ENCODE peak calls at places on chromosomes 4 and X, in nine cellular contexts. A, N, U, W, X, K, V, F and C are unnamed samples.

GRCh38 chr4:101441446-101441845 is 94.1 kb upstream of the PPP3CA start:
- DNase-seq in W (no peak), N (no peak), X (no peak), A (no peak), K (no peak), F (no peak), U (no peak), V (no peak), C (no peak)

GRCh38 chr4:53459548-53459947 is 82.1 kb downstream of the FIP1L1 start:
- DNase-seq in A (no peak), F (no peak), K (no peak), U (peak), W (no peak), N (no peak), V (no peak), X (peak), C (no peak)

GRCh38 chrX:129626026-129626425 is 28.7 kb downstream of the APLN start:
- DNase-seq in N (no peak), K (no peak), U (no peak), F (no peak), V (no peak), X (no peak), A (no peak), W (no peak), C (no peak)

GRCh38 chr4:8353912-8354453 is 84.4 kb downstream of the HTRA3 start:
- DNase-seq in N (no peak), F (no peak), V (no peak), U (peak), X (no peak), A (no peak), W (no peak), K (peak), C (no peak)

GRCh38 chr4:1899149-1900086 is 28.2 kb downstream of the NSD2 start:
- DNase-seq in W (peak), N (peak), F (peak), A (peak), X (peak), K (peak), U (peak), V (peak), C (peak)

GRCh38 chr4:183173580-183174526 is 74.8 kb downstream of the WWC2 start:
- DNase-seq in X (no peak), A (no peak), V (no peak), K (no peak), U (peak), F (no peak), W (no peak), N (no peak), C (no peak)

GRCh38 chrX:116667346-116667745 is 204.6 kb upstream of the CT83 start:
- DNase-seq in X (no peak), N (no peak), U (no peak), K (no peak), V (no peak), W (no peak), A (peak), F (no peak), C (no peak)

GRCh38 chr4:186829740-186830449 is 106.2 kb upstream of the FAT1 start:
- DNase-seq in X (no peak), V (no peak), A (no peak), W (no peak), U (peak), N (no peak), F (no peak), K (no peak), C (no peak)

GRCh38 chr4:118989098-118990080 is 100.7 kb downstream of the SYNPO2 start:
- DNase-seq in K (no peak), U (peak), A (no peak), W (no peak), V (no peak), F (no peak), X (no peak), N (no peak), C (no peak)

GRCh38 chr4:160175064-160175643 is 1072.3 kb downstream of the RAPGEF2 start:
- DNase-seq in U (no peak), K (no peak), X (no peak), A (no peak), V (no peak), F (no peak), N (no peak), W (no peak), C (no peak)

GRCh38 chr4:1366371-1367229 is 19.6 kb downstream of the UVSSA start:
- DNase-seq in X (no peak), U (no peak), V (no peak), N (no peak), F (no peak), K (no peak), A (peak), W (no peak), C (no peak)

GRCh38 chr4:98577956-98578355 is 80.5 kb downstream of the TSPAN5 start:
- DNase-seq in A (no peak), V (no peak), N (no peak), K (no peak), X (no peak), U (peak), F (no peak), W (no peak), C (no peak)

GRCh38 chr4:112853662-112854256 is 195.7 kb upstream of the ANK2 start:
- DNase-seq in W (no peak), K (no peak), N (no peak), U (peak), V (no peak), X (no peak), F (no peak), A (no peak), C (no peak)

GRCh38 chr4:148164529-148164928 is 277.7 kb downstream of the NR3C2 start:
- DNase-seq in K (no peak), X (no peak), N (no peak), U (no peak), A (no peak), V (no peak), F (no peak), W (no peak), C (no peak)

GRCh38 chr4:71259911-71260331 is 78.9 kb upstream of the SLC4A4 start:
- DNase-seq in N (no peak), K (no peak), W (no peak), X (no peak), V (peak), A (no peak), F (no peak), U (no peak), C (no peak)

GRCh38 chr4:128338634-128339355 is 51.2 kb upstream of the PGRMC2 start:
- DNase-seq in V (peak), W (no peak), K (no peak), A (no peak), N (no peak), X (no peak), U (peak), F (no peak), C (no peak)

GRCh38 chr4:29756966-29757365 is 963.2 kb upstream of the PCDH7 start:
- DNase-seq in W (no peak), V (no peak), K (no peak), A (no peak), N (no peak), F (no peak), X (no peak), U (no peak), C (no peak)

GRCh38 chrX:39643533-39643932 is 454.2 kb downstream of the BCOR start:
- DNase-seq in U (no peak), F (peak), N (no peak), A (no peak), K (no peak), W (no peak), X (no peak), V (no peak), C (no peak)

GRCh38 chr4:176156656-176157055 is 38.7 kb downstream of the SPATA4 start:
- DNase-seq in F (no peak), W (no peak), U (peak), V (no peak), X (no peak), K (no peak), N (no peak), A (no peak), C (no peak)

GRCh38 chr4:8150152-8151090 is 8.2 kb downstream of the ABLIM2 start:
- DNase-seq in V (no peak), W (no peak), K (no peak), A (peak), U (no peak), N (no peak), X (no peak), F (no peak), C (no peak)

GRCh38 chr4:17613761-17614415 is 553 bp upstream of the MED28 start:
- DNase-seq in F (peak), V (peak), X (peak), W (peak), A (no peak), K (no peak), N (no peak), U (peak), C (no peak)

GRCh38 chr4:48268956-48269860 is at the start of gene TEC:
- DNase-seq in W (peak), U (peak), V (peak), X (peak), F (peak), K (peak), A (peak), N (peak), C (peak)

GRCh38 chr4:15610855-15611254 is 44.3 kb downstream of the FBXL5 start:
- DNase-seq in A (no peak), W (no peak), U (no peak), K (no peak), N (no peak), V (no peak), X (no peak), F (no peak), C (no peak)

GRCh38 chrX:1239681-1240142 is 27.3 kb upstream of the CRLF2 start:
- DNase-seq in U (no peak), K (peak), V (no peak), A (peak), F (peak), X (no peak), N (no peak), W (no peak), C (peak)

GRCh38 chr4:5836943-5837342 is 55.9 kb downstream of the CRMP1 start:
- DNase-seq in K (no peak), N (no peak), U (no peak), F (no peak), V (no peak), W (no peak), A (no peak), X (no peak), C (no peak)

GRCh38 chr4:184593461-184593860 is 55.8 kb downstream of the CASP3 start:
- DNase-seq in A (no peak), F (no peak), X (no peak), W (no peak), K (no peak), U (no peak), N (no peak), V (no peak), C (no peak)

GRCh38 chr4:141038428-141038827 is 94.8 kb downstream of the RNF150 start:
- DNase-seq in N (no peak), U (no peak), X (no peak), K (no peak), W (no peak), V (no peak), A (no peak), F (no peak), C (no peak)

GRCh38 chr4:169351860-169352259 is 81.1 kb upstream of the SH3RF1 start:
- DNase-seq in W (no peak), F (no peak), V (peak), U (peak), A (no peak), N (no peak), X (no peak), K (peak), C (no peak)

GRCh38 chrX:9272166-9272565 is 192.7 kb upstream of the TBL1X start:
- DNase-seq in K (no peak), N (no peak), F (no peak), X (no peak), U (peak), A (no peak), V (no peak), W (no peak), C (no peak)

GRCh38 chrX:153769865-153770605 is 6.0 kb downstream of the PLXNB3 start:
- DNase-seq in N (no peak), K (no peak), U (no peak), W (no peak), A (peak), X (no peak), V (no peak), F (no peak), C (peak)

GRCh38 chr4:142353149-142353738 is 492.9 kb downstream of the INPP4B start:
- DNase-seq in A (no peak), V (no peak), F (no peak), U (peak), X (peak), K (peak), N (no peak), W (peak), C (no peak)

GRCh38 chr4:38663801-38664703 is at the start of gene KLF3:
- DNase-seq in V (peak), N (peak), F (peak), X (peak), W (peak), K (peak), U (peak), A (peak), C (peak)

GRCh38 chrX:132948648-132949260 is 9.7 kb downstream of the HS6ST2 start:
- DNase-seq in X (peak), W (no peak), U (no peak), F (no peak), N (peak), A (no peak), K (no peak), V (peak), C (no peak)
- TF ChIP-seq CTCF in X (peak), W (peak), U (peak), F (peak), N (peak), A (no peak), K (no peak), V (peak), C (no peak)

DNA sequence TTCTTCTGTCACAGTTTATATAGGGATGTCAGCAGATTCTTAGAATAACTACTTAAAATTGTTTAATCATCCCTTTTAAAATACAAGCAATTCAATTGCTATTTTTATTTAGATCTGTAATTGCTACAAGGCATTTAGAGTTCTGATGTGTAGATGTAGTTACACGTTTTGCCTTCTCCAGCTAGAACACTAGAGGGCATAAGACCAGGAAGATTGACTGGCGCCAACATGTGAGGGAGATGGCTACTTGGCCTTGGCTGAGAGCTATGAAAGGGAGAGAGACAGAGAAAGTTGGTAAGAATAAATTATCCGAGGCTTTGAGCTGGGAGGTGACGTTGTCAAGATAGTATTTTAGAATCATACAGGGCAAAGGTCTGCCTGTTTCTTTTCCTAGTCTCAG is 563.7 kb upstream of the PRKX start:
- DNase-seq in K (no peak), A (no peak), X (no peak), N (no peak), W (peak), U (no peak), V (no peak), F (no peak), C (no peak)
- TF ChIP-seq CTCF in K (no peak), A (no peak), X (no peak), N (peak), W (peak), U (no peak), V (peak), F (no peak), C (no peak)

GRCh38 chrX:26670521-26670920 is 454.6 kb downstream of the MAGEB5 start:
- DNase-seq in X (no peak), W (no peak), N (no peak), V (no peak), A (no peak), U (no peak), F (no peak), K (no peak), C (no peak)

GRCh38 chrX:26664919-26665318 is 448.9 kb downstream of the MAGEB5 start:
- DNase-seq in K (no peak), X (no peak), F (no peak), A (no peak), N (no peak), W (no peak), U (no peak), V (no peak), C (no peak)
- TF ChIP-seq CTCF in K (no peak), X (no peak), F (no peak), A (no peak), N (peak), W (no peak), U (no peak), V (no peak), C (no peak)

DNA sequence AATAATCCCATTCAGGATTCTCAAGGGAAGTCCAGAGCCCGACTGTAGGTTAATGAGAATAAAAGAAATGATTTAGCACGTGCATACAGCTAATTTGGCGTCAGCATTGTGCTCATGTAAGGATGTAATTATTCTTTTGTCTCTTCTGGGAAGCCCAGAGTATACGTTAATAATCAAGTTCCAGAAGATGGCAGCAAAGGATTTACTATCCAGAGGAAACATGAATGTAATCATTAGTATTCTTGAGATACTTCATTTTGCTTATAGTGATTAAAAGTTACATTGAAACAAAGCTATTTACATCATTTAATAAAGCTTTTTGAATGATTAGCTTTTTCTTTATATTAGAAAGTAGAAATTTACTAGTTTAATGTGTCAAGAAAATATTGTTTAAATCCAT is 27.1 kb upstream of the MAP9 start:
- DNase-seq in N (no peak), A (no peak), F (no peak), K (no peak), X (peak), U (peak), V (no peak), W (no peak), C (no peak)
- TF ChIP-seq CTCF in N (peak), A (peak), F (no peak), K (peak), X (peak), U (peak), V (peak), W (peak), C (no peak)

GRCh38 chr4:2930821-2931764 is 32.1 kb downstream of the NOP14 start:
- DNase-seq in N (no peak), W (no peak), K (peak), X (no peak), F (no peak), V (no peak), A (peak), U (no peak), C (no peak)
- TF ChIP-seq CTCF in N (peak), W (peak), K (peak), X (peak), F (peak), V (peak), A (no peak), U (no peak), C (no peak)

GRCh38 chr4:89838005-89838404 is 1.0 kb upstream of the SNCA start:
- DNase-seq in F (no peak), A (no peak), W (no peak), V (no peak), N (peak), K (no peak), X (peak), U (no peak), C (peak)

GRCh38 chr4:89836031-89836777 is 757 bp downstream of the SNCA start:
- DNase-seq in F (peak), W (no peak), A (no peak), U (no peak), K (no peak), X (peak), N (peak), V (peak), C (peak)

GRCh38 chr4:89835413-89835812 is 1.5 kb downstream of the SNCA start:
- DNase-seq in X (no peak), V (no peak), U (no peak), A (no peak), F (no peak), N (no peak), W (no peak), K (no peak), C (peak)

GRCh38 chr4:89837385-89837995 is 529 bp upstream of the SNCA start:
- DNase-seq in F (peak), K (peak), U (peak), X (peak), W (no peak), N (peak), V (peak), A (peak), C (peak)

DNA sequence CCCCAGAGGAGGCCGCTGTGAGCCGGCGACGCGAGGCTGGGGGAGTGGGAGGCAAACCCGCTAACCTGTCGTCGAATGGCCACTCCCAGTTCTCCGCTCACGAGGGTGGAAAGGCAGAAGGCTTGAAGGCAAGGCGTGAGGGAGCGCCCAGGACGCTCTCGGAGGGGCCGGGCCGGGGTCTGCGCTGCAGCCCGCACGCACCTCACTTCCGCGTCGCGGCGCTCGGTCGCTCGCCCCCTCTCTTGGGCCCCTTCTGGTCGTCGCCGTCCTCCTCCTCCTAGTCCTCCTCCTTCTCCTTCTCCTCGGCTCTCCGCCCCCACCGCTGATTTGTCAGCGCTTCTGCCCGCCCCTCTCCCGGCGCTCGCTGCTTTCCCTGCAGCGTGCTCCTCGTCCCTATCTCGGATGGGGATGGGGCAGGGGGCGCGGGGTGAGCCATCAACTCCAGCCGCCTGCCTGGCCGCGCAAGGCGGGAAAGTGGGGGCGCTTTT is at the start of gene SNCA:
- DNase-seq in X (peak), V (peak), F (peak), W (no peak), K (peak), A (peak), U (peak), N (peak), C (peak)
- TF ChIP-seq CTCF in X (no peak), V (no peak), F (no peak), W (no peak), K (no peak), A (no peak), U (no peak), N (no peak), C (no peak)

DNA sequence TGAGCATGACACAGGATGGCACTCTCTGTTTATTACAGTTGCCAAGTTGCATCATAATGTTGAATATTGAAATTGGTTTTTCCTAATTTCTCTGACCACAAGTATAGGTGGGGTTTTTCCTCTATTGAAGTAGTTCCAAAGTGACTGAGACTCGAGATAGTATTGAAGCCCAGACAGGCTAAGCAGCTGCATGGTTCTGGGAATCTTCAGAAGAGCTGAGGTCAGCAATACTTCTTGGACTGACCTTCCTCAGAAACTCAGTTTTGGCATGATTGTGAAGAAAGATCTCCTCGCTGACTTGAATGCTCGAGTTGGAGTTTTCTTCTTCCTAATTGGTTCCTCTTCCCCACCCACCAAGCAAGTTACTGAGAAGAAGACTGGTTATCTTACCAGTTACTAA is 91.0 kb downstream of the P2RY10 start:
- DNase-seq in A (no peak), N (no peak), F (no peak), X (no peak), U (no peak), V (no peak), K (no peak), W (no peak), C (no peak)
- TF ChIP-seq CTCF in A (no peak), N (no peak), F (no peak), X (no peak), U (no peak), V (no peak), K (no peak), W (no peak), C (no peak)

GRCh38 chr4:180960758-180961401 is 1282.3 kb upstream of the TENM3 start:
- DNase-seq in V (no peak), N (no peak), W (peak), F (no peak), K (no peak), X (peak), U (peak), A (no peak), C (no peak)
- TF ChIP-seq CTCF in V (no peak), N (peak), W (peak), F (no peak), K (no peak), X (no peak), U (peak), A (no peak), C (no peak)

GRCh38 chrX:13716905-13717304 is 17.5 kb downstream of the TRAPPC2 start:
- DNase-seq in F (peak), W (no peak), X (no peak), V (no peak), N (no peak), K (no peak), U (no peak), A (no peak), C (no peak)

GRCh38 chrX:13717697-13718483 is 16.5 kb downstream of the TRAPPC2 start:
- DNase-seq in K (no peak), F (no peak), N (no peak), U (peak), V (no peak), A (no peak), X (no peak), W (no peak), C (no peak)

GRCh38 chrX:13719192-13719856 is 15.1 kb downstream of the TRAPPC2 start:
- DNase-seq in K (no peak), N (no peak), W (no peak), U (no peak), V (no peak), A (no peak), X (no peak), F (peak), C (no peak)

GRCh38 chrX:13721371-13721770 is 13.0 kb downstream of the TRAPPC2 start:
- DNase-seq in U (peak), A (no peak), V (no peak), X (no peak), W (no peak), F (no peak), N (no peak), K (no peak), C (no peak)

GRCh38 chrX:13721819-13722527 is 12.4 kb downstream of the TRAPPC2 start:
- DNase-seq in N (no peak), V (no peak), F (no peak), A (no peak), U (peak), K (peak), X (no peak), W (peak), C (no peak)
- TF ChIP-seq CTCF in N (no peak), V (no peak), F (no peak), A (no peak), U (no peak), K (no peak), X (no peak), W (no peak), C (no peak)